ENCODE peak calls at places on chromosomes 12 and 14, in five cellular contexts. One of them, this sample, is unnamed.

GRCh38 chr12:19639781-19640180 is 200.5 kb downstream of the AEBP2 start:
- DNase-seq in fibroblast of lung: no peak
- DNase-seq in GM23338: no peak
- DNase-seq in heart left ventricle: no peak
- DNase-seq in IMR-90: no peak
- DNase-seq in this sample: no peak

GRCh38 chr14:103022669-103023044 is 34.7 kb downstream of the CDC42BPB start:
- DNase-seq in fibroblast of lung: no peak
- DNase-seq in GM23338: no peak
- DNase-seq in heart left ventricle: no peak
- DNase-seq in IMR-90: no peak
- DNase-seq in this sample: no peak

GRCh38 chr12:19744760-19745218 is 305.5 kb downstream of the AEBP2 start:
- DNase-seq in fibroblast of lung: peak; percentile 91
- DNase-seq in GM23338: no peak
- DNase-seq in heart left ventricle: no peak
- DNase-seq in IMR-90: peak; percentile 84
- DNase-seq in this sample: no peak

GRCh38 chr14:65159281-65160062 is 57.2 kb upstream of the MAX start:
- DNase-seq in fibroblast of lung: no peak
- DNase-seq in GM23338: no peak
- DNase-seq in heart left ventricle: no peak
- DNase-seq in IMR-90: no peak
- DNase-seq in this sample: no peak

GRCh38 chr14:74846968-74847549 is 28.9 kb downstream of the PROX2 start:
- DNase-seq in fibroblast of lung: peak; percentile 75
- DNase-seq in GM23338: no peak
- DNase-seq in heart left ventricle: no peak
- DNase-seq in IMR-90: peak; percentile 80
- DNase-seq in this sample: no peak

GRCh38 chr12:55899035-55899434 is 28.7 kb downstream of the PYM1 start:
- DNase-seq in fibroblast of lung: peak; percentile 65
- DNase-seq in GM23338: no peak
- DNase-seq in heart left ventricle: no peak
- DNase-seq in IMR-90: peak; percentile 67
- DNase-seq in this sample: no peak

GRCh38 chr12:102869571-102869970 is 47.5 kb downstream of the PAH start:
- DNase-seq in fibroblast of lung: no peak
- DNase-seq in GM23338: no peak
- DNase-seq in heart left ventricle: no peak
- DNase-seq in IMR-90: no peak
- DNase-seq in this sample: no peak

GRCh38 chr14:32940066-32940651 is 1.5 kb downstream of the NPAS3 start:
- DNase-seq in fibroblast of lung: peak; percentile 69
- DNase-seq in GM23338: peak; percentile 14
- DNase-seq in heart left ventricle: no peak
- DNase-seq in IMR-90: no peak
- DNase-seq in this sample: no peak

GRCh38 chr12:127555071-127555470 is 711.9 kb upstream of the TMEM132C start:
- DNase-seq in fibroblast of lung: no peak
- DNase-seq in GM23338: no peak
- DNase-seq in heart left ventricle: no peak
- DNase-seq in IMR-90: no peak
- DNase-seq in this sample: no peak

DNA sequence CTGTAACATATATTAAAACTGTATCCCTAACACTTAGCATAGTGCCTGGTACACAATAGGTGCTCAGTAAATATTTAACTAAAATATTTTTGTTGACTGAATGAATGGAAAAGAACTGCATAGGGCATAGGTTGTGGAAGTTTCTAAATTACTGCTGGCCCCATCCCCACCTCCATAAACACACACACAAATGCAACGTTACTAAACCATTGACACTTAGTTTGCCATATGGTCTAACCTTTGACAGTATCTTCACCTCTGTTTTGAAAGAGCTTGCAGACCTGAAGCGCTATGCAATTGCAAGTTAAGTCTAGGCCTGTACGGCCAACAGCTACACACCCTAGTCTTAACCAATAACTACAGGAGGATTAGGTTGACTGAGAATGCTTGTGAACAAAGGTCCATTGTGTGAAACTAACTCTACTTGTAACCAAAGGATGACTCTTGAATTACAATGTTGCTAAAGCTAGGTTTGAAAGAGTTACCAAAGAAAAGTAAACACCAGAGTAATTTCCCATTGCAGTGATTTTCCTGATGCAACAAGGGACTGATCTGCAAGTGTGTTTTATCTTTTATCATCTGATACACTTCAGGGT is 924 bp upstream of the MANSC1 start:
- DNase-seq in fibroblast of lung: no peak
- DNase-seq in GM23338: no peak
- DNase-seq in heart left ventricle: no peak
- DNase-seq in IMR-90: peak; percentile 26
- DNase-seq in this sample: no peak
- H3K4me3 ChIP-seq in fibroblast of lung: no peak overlapping the region
- H3K4me3 ChIP-seq in GM23338: peak overlapping the region; percentile 57
- H3K4me3 ChIP-seq in heart left ventricle: no peak overlapping the region
- H3K4me3 ChIP-seq in IMR-90: no peak overlapping the region
- H3K4me3 ChIP-seq in this sample: peak overlapping the region; percentile 61

GRCh38 chr12:78086553-78087362 is 256.1 kb downstream of the NAV3 start:
- DNase-seq in fibroblast of lung: no peak
- DNase-seq in GM23338: no peak
- DNase-seq in heart left ventricle: no peak
- DNase-seq in IMR-90: peak; percentile 12
- DNase-seq in this sample: no peak
- TF ChIP-seq CTCF in fibroblast of lung: no peak
- TF ChIP-seq CTCF in GM23338: no peak
- TF ChIP-seq CTCF in heart left ventricle: no peak
- TF ChIP-seq CTCF in IMR-90: no peak
- TF ChIP-seq CTCF in this sample: no peak

DNA sequence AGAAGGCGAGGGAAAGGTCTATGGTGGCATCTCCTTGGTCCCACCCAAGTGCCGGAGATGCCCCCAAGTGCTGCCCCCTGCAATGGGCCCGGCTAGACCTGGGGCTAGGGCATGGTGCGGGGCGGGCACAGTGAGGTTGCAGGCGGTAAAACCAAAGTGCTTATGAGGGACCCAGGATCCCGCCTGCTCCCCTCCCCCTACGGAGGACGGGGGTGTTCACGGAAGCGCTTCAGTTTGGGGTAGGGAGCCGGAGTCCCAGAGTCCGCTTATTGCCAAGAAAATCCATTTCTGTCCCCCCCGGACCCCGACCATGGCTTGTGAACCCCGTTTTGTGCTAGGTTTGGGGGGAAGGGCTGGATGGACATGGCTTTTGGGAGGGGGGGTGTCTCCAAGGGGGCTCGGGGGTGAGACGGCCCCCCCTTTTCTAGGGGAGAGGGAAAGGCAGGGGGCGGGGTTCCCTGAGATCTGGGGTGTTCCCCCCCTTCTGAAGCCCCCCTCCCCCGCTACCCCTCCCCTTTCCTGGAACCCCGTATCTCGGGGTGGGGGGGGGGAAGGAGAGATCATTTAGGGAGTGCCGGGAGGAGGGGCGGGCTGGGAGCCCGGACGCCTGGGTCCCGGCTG is 5.4 kb upstream of the GPR84 start:
- DNase-seq in fibroblast of lung: no peak
- DNase-seq in GM23338: no peak
- DNase-seq in heart left ventricle: peak; percentile 42
- DNase-seq in IMR-90: no peak
- DNase-seq in this sample: no peak
- H3K4me3 ChIP-seq in fibroblast of lung: peak overlapping the region; percentile 48
- H3K4me3 ChIP-seq in GM23338: peak overlapping the region; percentile 65
- H3K4me3 ChIP-seq in heart left ventricle: peak overlapping the region; percentile 29
- H3K4me3 ChIP-seq in IMR-90: peak overlapping the region; percentile 25
- H3K4me3 ChIP-seq in this sample: no peak overlapping the region

GRCh38 chr12:115572440-115572839 is 705.1 kb downstream of the MED13L start:
- DNase-seq in fibroblast of lung: no peak
- DNase-seq in GM23338: peak; percentile 5
- DNase-seq in heart left ventricle: no peak
- DNase-seq in IMR-90: peak; percentile 12
- DNase-seq in this sample: no peak
- TF ChIP-seq CTCF in fibroblast of lung: no peak
- TF ChIP-seq CTCF in GM23338: no peak
- TF ChIP-seq CTCF in heart left ventricle: no peak
- TF ChIP-seq CTCF in IMR-90: no peak
- TF ChIP-seq CTCF in this sample: no peak

DNA sequence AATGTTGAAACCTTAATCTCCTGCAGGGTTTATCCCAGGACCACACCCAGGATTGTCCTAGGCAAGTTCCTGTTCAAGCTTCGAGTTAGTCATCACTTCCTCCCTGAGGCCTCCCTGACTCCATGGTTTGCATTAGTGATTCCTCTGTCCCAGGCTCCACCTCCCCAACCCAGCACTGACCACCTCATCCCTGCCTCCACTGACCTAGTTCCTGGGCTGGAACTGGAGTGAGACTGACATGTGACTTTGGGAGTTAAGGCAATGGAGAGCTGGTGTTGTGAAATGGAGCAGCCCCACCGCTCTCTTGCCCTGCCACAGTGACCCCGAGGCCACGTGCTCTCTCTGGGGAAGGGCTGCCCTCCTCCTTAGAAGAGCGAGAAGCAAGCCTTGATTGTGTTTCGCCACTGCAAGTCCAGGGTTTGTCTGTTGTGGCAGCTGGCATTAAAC is 15.8 kb upstream of the DTX1 start:
- DNase-seq in fibroblast of lung: peak; percentile 47
- DNase-seq in GM23338: no peak
- DNase-seq in heart left ventricle: peak; percentile 37
- DNase-seq in IMR-90: peak; percentile 43
- DNase-seq in this sample: no peak
- H3K4me3 ChIP-seq in fibroblast of lung: no peak overlapping the region
- H3K4me3 ChIP-seq in GM23338: no peak overlapping the region
- H3K4me3 ChIP-seq in heart left ventricle: no peak overlapping the region
- H3K4me3 ChIP-seq in IMR-90: no peak overlapping the region
- H3K4me3 ChIP-seq in this sample: no peak overlapping the region

DNA sequence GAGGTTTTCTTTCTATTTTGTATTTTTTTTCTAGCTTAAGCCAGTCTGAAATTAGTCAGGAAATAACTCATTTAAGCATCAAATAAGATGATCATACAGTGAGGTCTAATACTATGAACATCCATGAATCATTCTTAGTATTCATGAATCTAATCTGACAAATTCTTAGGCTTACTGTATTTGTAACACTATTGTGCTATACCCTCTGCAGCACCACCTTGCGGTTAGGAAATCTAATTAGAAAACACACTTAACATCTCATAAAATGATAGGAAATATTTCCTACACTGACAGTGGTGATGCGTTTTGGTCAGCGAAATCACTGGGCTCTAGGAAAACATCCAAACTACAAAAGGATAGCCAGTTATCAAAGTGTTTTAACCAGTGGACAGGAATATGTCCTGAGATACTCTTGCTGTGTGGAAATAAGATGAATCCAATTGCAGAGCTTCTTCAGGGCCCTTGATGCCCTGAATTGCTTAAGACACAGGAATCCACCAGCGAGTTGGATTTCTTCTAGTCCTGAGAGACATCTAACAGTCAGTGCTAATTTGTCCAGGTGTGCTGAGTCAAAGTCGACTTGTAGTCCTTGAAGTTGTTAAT is 109.3 kb upstream of the MYF6 start:
- DNase-seq in fibroblast of lung: peak; percentile 86
- DNase-seq in GM23338: peak; percentile 59
- DNase-seq in heart left ventricle: no peak
- DNase-seq in IMR-90: peak; percentile 83
- DNase-seq in this sample: no peak
- TF ChIP-seq CTCF in fibroblast of lung: peak; percentile 29
- TF ChIP-seq CTCF in GM23338: peak; percentile 61
- TF ChIP-seq CTCF in heart left ventricle: peak; percentile 41
- TF ChIP-seq CTCF in IMR-90: peak; percentile 63
- TF ChIP-seq CTCF in this sample: no peak

DNA sequence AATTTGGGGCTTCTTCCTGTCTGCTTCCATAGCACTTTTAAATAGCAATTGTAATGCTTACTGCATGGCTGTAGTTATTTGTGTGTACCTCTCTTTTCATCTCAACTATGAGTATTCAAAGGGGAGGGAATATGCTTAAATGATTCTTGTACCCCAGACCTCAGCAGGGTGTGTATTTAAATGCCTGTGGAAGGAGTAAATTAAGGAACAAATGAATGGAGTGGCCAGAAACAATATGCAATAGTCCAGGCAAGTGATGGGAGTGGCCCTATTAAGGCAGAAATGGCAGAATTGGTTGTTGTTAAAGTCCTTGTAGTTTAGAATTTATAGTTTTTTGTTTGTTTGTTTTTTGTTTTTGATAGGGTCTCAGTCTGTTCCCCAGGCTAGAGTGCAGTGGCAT is 1.5 kb downstream of the RAD51B start:
- DNase-seq in fibroblast of lung: no peak
- DNase-seq in GM23338: no peak
- DNase-seq in heart left ventricle: no peak
- DNase-seq in IMR-90: no peak
- DNase-seq in this sample: no peak
- H3K4me3 ChIP-seq in fibroblast of lung: no peak overlapping the region
- H3K4me3 ChIP-seq in GM23338: peak overlapping the region; percentile 53
- H3K4me3 ChIP-seq in heart left ventricle: no peak overlapping the region
- H3K4me3 ChIP-seq in IMR-90: no peak overlapping the region
- H3K4me3 ChIP-seq in this sample: no peak overlapping the region

This sample was measured in CD8-positive, alpha-beta T cell.